ENCODE peak calls at places on chromosomes 16 and 17, in eight cellular contexts. J, U, M, A, E, G, R and W are unnamed samples.
A peak's percentile ranks its signal among the peaks of the same experiment; 100 is the strongest.

GRCh38 chr17:50737118-50737698 is 17.8 kb downstream of the LUC7L3 start:
- DNase-seq in A (no peak), R (no peak), G (no peak), M (no peak), U (no peak), E (no peak), J (no peak), W (peak; percentile 44)

GRCh38 chr17:18004901-18005305 is 32.2 kb downstream of the DRC3 start:
- DNase-seq in E (peak; percentile 47), R (no peak), J (no peak), G (no peak), M (no peak), A (no peak), U (no peak), W (no peak)

GRCh38 chr17:12342609-12343248 is 322.1 kb downstream of the MAP2K4 start:
- DNase-seq in R (peak; percentile 14), A (no peak), G (no peak), M (no peak), J (no peak), E (peak; percentile 89), U (no peak), W (no peak)

GRCh38 chr17:77083547-77083946 is 57.2 kb upstream of the SEC14L1 start:
- DNase-seq in A (no peak), J (no peak), M (no peak), U (no peak), R (no peak), E (no peak), G (no peak), W (no peak)

GRCh38 chr17:70067104-70067503 is 7.9 kb upstream of the KCNJ16 start:
- DNase-seq in M (no peak), E (no peak), U (no peak), R (no peak), J (no peak), G (no peak), A (no peak), W (no peak)

GRCh38 chr16:69366431-69366830 is 14.8 kb upstream of the TMED6 start:
- DNase-seq in U (no peak), A (no peak), J (no peak), G (no peak), M (no peak), E (no peak), R (no peak), W (no peak)

GRCh38 chr17:81681672-81682071 is 1.9 kb downstream of the ARL16 start:
- DNase-seq in E (no peak), U (no peak), R (peak; percentile 42), A (no peak), G (peak; percentile 6), J (no peak), M (no peak), W (no peak)

GRCh38 chr17:4482338-4483011 is 16.2 kb upstream of the SPNS2 start:
- DNase-seq in J (no peak), G (no peak), M (no peak), U (no peak), E (no peak), A (no peak), R (no peak), W (no peak)

GRCh38 chr17:28467456-28468025 is 5.9 kb upstream of the SLC13A2 start:
- DNase-seq in U (peak; percentile 86), J (no peak), A (peak; percentile 77), E (no peak), M (no peak), G (peak; percentile 88), R (no peak), W (no peak)

GRCh38 chr16:27924411-27925118 is 138.9 kb downstream of the GSG1L start:
- DNase-seq in M (no peak), J (no peak), A (no peak), E (no peak), R (no peak), U (peak; percentile 37), G (peak; percentile 1), W (no peak)

GRCh38 chr17:869567-870530 is 87.7 kb downstream of the MRM3 start:
- DNase-seq in M (no peak), G (peak; percentile 86), A (peak; percentile 57), U (peak; percentile 96), J (no peak), E (no peak), R (no peak), W (peak; percentile 97)

GRCh38 chr16:87330646-87331045 is 13.5 kb upstream of the C16orf95 start:
- DNase-seq in R (no peak), M (no peak), U (no peak), J (no peak), G (no peak), A (no peak), E (no peak), W (no peak)

GRCh38 chr16:11295672-11296071 is 14.5 kb upstream of the PRM1 start:
- DNase-seq in U (no peak), G (no peak), R (no peak), J (no peak), E (no peak), A (no peak), M (no peak), W (no peak)

GRCh38 chr16:13421726-13422125 is 498.2 kb upstream of the ERCC4 start:
- DNase-seq in J (no peak), R (no peak), U (peak; percentile 20), M (no peak), G (peak; percentile 23), A (no peak), E (no peak), W (no peak)

GRCh38 chr17:13598353-13599167 is 3.2 kb downstream of the HS3ST3A1 start:
- DNase-seq in R (no peak), G (no peak), E (no peak), U (no peak), J (no peak), M (no peak), A (no peak), W (no peak)
- TF ChIP-seq CTCF in R (no peak), G (no peak), E (no peak), U (no peak), J (no peak), M (no peak), A (no peak), W (no peak)

GRCh38 chr17:15273141-15273793 is 8.1 kb upstream of the PMP22 start:
- DNase-seq in A (peak; percentile 85), M (no peak), U (no peak), G (peak; percentile 94), J (no peak), E (no peak), R (no peak), W (no peak)
- TF ChIP-seq CTCF in A (peak; percentile 2), M (no peak), U (no peak), G (no peak), J (no peak), E (no peak), R (no peak), W (no peak)

GRCh38 chr16:71870818-71871217 is 13.2 kb downstream of the ZNF821 start:
- DNase-seq in U (no peak), A (no peak), M (no peak), R (no peak), G (no peak), J (no peak), E (no peak), W (no peak)

GRCh38 chr16:71869089-71869488 is 14.9 kb downstream of the ZNF821 start:
- DNase-seq in G (no peak), U (no peak), A (no peak), E (no peak), M (no peak), J (no peak), R (no peak), W (no peak)

GRCh38 chr16:71865173-71865863 is 18.7 kb downstream of the ZNF821 start:
- DNase-seq in M (no peak), E (no peak), J (no peak), U (no peak), R (no peak), A (no peak), G (no peak), W (no peak)

GRCh38 chr16:71863995-71864394 is 18.2 kb downstream of the ATXN1L start:
- DNase-seq in J (no peak), E (no peak), U (no peak), R (no peak), A (no peak), M (no peak), G (no peak), W (no peak)

DNA sequence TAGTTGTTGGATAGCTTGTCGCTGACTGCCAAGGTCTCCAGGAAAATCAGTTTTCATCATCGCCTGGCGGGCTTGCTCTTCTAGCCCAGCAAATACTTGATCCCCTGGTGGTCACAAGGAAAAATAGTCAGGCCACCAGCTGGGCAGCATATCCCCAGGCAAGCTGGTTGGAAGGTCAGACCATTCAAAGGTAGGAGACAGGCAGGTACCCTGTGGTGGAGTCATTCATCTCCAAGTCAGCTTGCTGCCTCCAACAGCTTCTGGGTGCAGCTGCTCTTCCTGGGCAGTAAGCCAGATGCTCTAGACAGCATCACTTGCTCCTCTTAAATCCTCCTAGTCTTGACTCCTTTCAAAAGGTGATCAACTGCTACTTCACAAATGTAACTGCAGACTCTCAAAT is 16.0 kb downstream of the ZNF821 start:
- DNase-seq in J (no peak), E (no peak), U (no peak), A (no peak), M (no peak), G (no peak), R (no peak), W (no peak)
- TF ChIP-seq CTCF in J (no peak), E (no peak), U (no peak), A (no peak), M (no peak), G (no peak), R (no peak), W (no peak)

GRCh38 chr17:78355045-78355641 is 4.7 kb downstream of the SOCS3 start:
- DNase-seq in R (no peak), J (no peak), E (no peak), A (no peak), G (no peak), M (no peak), U (no peak), W (no peak)

GRCh38 chr17:78349831-78350631 is 9.8 kb downstream of the SOCS3 start:
- DNase-seq in G (no peak), M (no peak), U (no peak), R (no peak), E (no peak), A (no peak), J (no peak), W (no peak)

GRCh38 chr17:78348055-78348745 is 11.7 kb downstream of the SOCS3 start:
- DNase-seq in E (no peak), U (no peak), R (no peak), M (no peak), G (no peak), A (no peak), J (no peak), W (no peak)

GRCh38 chr17:78347453-78347852 is 12.4 kb downstream of the SOCS3 start:
- DNase-seq in R (peak; percentile 61), J (peak; percentile 79), E (no peak), U (no peak), G (no peak), M (no peak), A (no peak), W (no peak)

DNA sequence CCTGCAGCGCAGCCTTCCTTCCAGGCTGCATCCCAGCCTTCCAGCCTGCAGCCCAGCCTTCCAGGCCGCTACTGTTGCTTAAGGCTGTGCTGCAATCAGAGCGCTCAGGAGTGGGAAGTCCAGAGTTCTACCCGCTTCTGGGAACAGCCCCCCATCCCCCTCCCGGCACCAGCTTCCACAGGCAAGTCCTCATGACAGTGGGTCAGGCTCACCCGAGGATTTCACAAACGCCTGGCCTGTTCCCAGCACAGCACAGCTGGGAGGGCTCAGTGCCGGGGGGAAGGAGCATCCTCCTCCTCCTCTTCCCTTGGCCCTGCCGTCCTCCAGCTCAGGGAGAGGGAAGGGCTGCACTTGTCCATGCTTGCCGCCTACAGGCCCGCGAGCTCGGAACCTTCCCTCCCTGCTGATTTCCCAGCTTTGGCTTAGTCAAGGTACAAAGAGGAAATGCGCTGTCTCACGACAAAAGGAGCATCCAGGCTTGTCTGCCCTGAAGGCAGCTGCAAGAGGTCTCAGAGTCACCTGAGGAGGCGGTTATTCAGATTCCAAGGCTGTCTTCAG is 8.3 kb downstream of the SOCS3 start:
- DNase-seq in U (peak; percentile 98), A (peak; percentile 100), G (peak; percentile 93), R (peak; percentile 73), M (peak; percentile 92), E (peak; percentile 75), J (peak; percentile 92), W (no peak)
- TF ChIP-seq CTCF in U (peak; percentile 41), A (peak; percentile 17), G (peak; percentile 35), R (no peak), M (peak; percentile 9), E (no peak), J (no peak), W (no peak)